ENCODE peak calls at places on chromosomes 5 and 9, in six cellular contexts. One of them, this sample, is unnamed.
A peak's percentile ranks its signal among the peaks of the same experiment; 100 is the strongest.

GRCh38 chr5:80198399-80198798 is 57.4 kb downstream of the SERINC5 start:
- DNase-seq in astrocyte: no peak
- DNase-seq in heart left ventricle: no peak
- DNase-seq in H1: no peak
- DNase-seq in pancreas: no peak
- DNase-seq in body of pancreas: no peak
- DNase-seq in this sample: no peak

GRCh38 chr5:109868737-109869136 is 179.0 kb downstream of the MAN2A1 start:
- DNase-seq in heart left ventricle: no peak
- DNase-seq in pancreas: no peak
- DNase-seq in astrocyte: peak; percentile 80
- DNase-seq in body of pancreas: no peak
- DNase-seq in H1: no peak
- DNase-seq in this sample: peak; percentile 10

GRCh38 chr9:33782395-33783152 is 12.8 kb upstream of the PRSS3 start:
- DNase-seq in heart left ventricle: no peak
- DNase-seq in body of pancreas: no peak
- DNase-seq in pancreas: no peak
- DNase-seq in H1: no peak
- DNase-seq in astrocyte: peak; percentile 78
- DNase-seq in this sample: peak; percentile 52

GRCh38 chr9:124660341-124660801 is 110.7 kb downstream of the NR6A1 start:
- DNase-seq in pancreas: no peak
- DNase-seq in H1: no peak
- DNase-seq in astrocyte: peak; percentile 78
- DNase-seq in heart left ventricle: no peak
- DNase-seq in body of pancreas: no peak
- DNase-seq in this sample: no peak

GRCh38 chr5:73673161-73673591 is 47.2 kb downstream of the ARHGEF28 start:
- DNase-seq in H1: no peak
- DNase-seq in astrocyte: peak; percentile 83
- DNase-seq in pancreas: no peak
- DNase-seq in body of pancreas: no peak
- DNase-seq in heart left ventricle: no peak
- DNase-seq in this sample: peak; percentile 54

GRCh38 chr5:113178073-113178779 is 201.6 kb downstream of the DCP2 start:
- DNase-seq in heart left ventricle: no peak
- DNase-seq in body of pancreas: no peak
- DNase-seq in H1: no peak
- DNase-seq in pancreas: no peak
- DNase-seq in astrocyte: no peak
- DNase-seq in this sample: no peak

GRCh38 chr5:179796877-179797608 is 3.3 kb downstream of the LTC4S start:
- DNase-seq in H1: no peak
- DNase-seq in heart left ventricle: peak; percentile 63
- DNase-seq in body of pancreas: peak; percentile 16
- DNase-seq in pancreas: no peak
- DNase-seq in astrocyte: no peak
- DNase-seq in this sample: no peak

GRCh38 chr5:150599281-150599680 is 41.2 kb upstream of the SYNPO start:
- DNase-seq in astrocyte: no peak
- DNase-seq in heart left ventricle: peak; percentile 21
- DNase-seq in H1: no peak
- DNase-seq in pancreas: peak; percentile 27
- DNase-seq in body of pancreas: no peak
- DNase-seq in this sample: no peak

GRCh38 chr5:8517461-8517860 is 648.5 kb downstream of the MTRR start:
- DNase-seq in astrocyte: no peak
- DNase-seq in H1: no peak
- DNase-seq in pancreas: no peak
- DNase-seq in heart left ventricle: no peak
- DNase-seq in body of pancreas: no peak
- DNase-seq in this sample: no peak

GRCh38 chr5:80255425-80255751 is 460 bp downstream of the SERINC5 start:
- DNase-seq in H1: no peak
- DNase-seq in astrocyte: peak; percentile 52
- DNase-seq in heart left ventricle: peak; percentile 86
- DNase-seq in body of pancreas: peak; percentile 60
- DNase-seq in pancreas: peak; percentile 85
- DNase-seq in this sample: no peak

GRCh38 chr9:83646500-83647239 is 23.7 kb downstream of the IDNK start:
- DNase-seq in body of pancreas: no peak
- DNase-seq in pancreas: no peak
- DNase-seq in astrocyte: no peak
- DNase-seq in heart left ventricle: no peak
- DNase-seq in H1: no peak
- DNase-seq in this sample: no peak

GRCh38 chr5:67215592-67216471 is 19.2 kb upstream of the CD180 start:
- DNase-seq in pancreas: peak; percentile 70
- DNase-seq in astrocyte: no peak
- DNase-seq in H1: no peak
- DNase-seq in body of pancreas: peak; percentile 77
- DNase-seq in heart left ventricle: peak; percentile 92
- DNase-seq in this sample: no peak

GRCh38 chr5:33939863-33940262 is 3.7 kb downstream of the RXFP3 start:
- DNase-seq in body of pancreas: no peak
- DNase-seq in astrocyte: peak; percentile 34
- DNase-seq in heart left ventricle: no peak
- DNase-seq in H1: no peak
- DNase-seq in pancreas: no peak
- DNase-seq in this sample: no peak

GRCh38 chr5:135013947-135014570 is 20.0 kb downstream of the PITX1 start:
- DNase-seq in pancreas: peak; percentile 62
- DNase-seq in H1: peak; percentile 41
- DNase-seq in astrocyte: peak; percentile 32
- DNase-seq in body of pancreas: peak; percentile 84
- DNase-seq in heart left ventricle: peak; percentile 42
- DNase-seq in this sample: peak; percentile 33

GRCh38 chr5:171162602-171163001 is 146.4 kb upstream of the TLX3 start:
- DNase-seq in H1: peak; percentile 72
- DNase-seq in body of pancreas: no peak
- DNase-seq in pancreas: no peak
- DNase-seq in astrocyte: peak; percentile 14
- DNase-seq in heart left ventricle: no peak
- DNase-seq in this sample: no peak

GRCh38 chr9:73745598-73745997 is 593.9 kb downstream of the ANXA1 start:
- DNase-seq in body of pancreas: no peak
- DNase-seq in H1: no peak
- DNase-seq in astrocyte: no peak
- DNase-seq in heart left ventricle: no peak
- DNase-seq in pancreas: no peak
- DNase-seq in this sample: no peak

DNA sequence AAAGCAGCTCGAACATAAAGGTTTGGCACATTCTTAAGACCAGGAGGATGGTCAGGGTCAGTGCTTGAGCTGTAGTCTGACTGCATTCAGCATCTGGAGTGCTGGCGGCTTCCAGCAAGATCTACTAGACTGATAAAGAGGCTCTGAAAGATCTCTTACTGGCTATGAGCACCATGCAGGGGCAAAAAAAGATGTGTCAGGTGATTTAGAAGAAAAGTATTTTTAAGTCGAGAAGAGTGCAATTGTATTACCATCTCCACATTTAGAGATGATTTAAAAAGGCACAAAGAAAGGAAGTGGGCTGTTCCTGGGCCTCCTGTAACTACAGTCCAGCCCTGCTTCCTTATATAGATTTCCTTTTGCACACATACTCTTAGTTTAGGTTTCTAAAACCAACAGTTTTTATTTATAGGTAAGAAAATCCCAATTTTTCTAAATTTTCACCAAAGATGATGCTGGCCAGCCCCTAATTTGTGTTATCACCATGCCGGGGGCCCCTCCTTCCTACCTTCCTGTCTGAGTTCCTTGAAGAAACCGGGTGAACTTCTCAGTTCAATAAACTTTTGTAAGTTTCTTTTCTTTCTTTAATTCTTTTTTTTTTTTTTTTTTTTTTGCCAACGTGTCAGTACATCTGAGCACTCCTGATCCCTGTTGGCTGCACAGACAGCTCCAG is 65.9 kb upstream of the PLPP1 start:
- DNase-seq in H1: peak; percentile 41
- DNase-seq in pancreas: no peak
- DNase-seq in body of pancreas: no peak
- DNase-seq in heart left ventricle: no peak
- DNase-seq in astrocyte: peak; percentile 89
- DNase-seq in this sample: no peak
- H3K4me3 ChIP-seq in H1: no peak overlapping the region
- H3K4me3 ChIP-seq in pancreas: no peak overlapping the region
- H3K4me3 ChIP-seq in body of pancreas: no peak overlapping the region
- H3K4me3 ChIP-seq in heart left ventricle: peak overlapping the region; percentile 36
- H3K4me3 ChIP-seq in astrocyte: no peak overlapping the region
- H3K4me3 ChIP-seq in this sample: no peak overlapping the region

DNA sequence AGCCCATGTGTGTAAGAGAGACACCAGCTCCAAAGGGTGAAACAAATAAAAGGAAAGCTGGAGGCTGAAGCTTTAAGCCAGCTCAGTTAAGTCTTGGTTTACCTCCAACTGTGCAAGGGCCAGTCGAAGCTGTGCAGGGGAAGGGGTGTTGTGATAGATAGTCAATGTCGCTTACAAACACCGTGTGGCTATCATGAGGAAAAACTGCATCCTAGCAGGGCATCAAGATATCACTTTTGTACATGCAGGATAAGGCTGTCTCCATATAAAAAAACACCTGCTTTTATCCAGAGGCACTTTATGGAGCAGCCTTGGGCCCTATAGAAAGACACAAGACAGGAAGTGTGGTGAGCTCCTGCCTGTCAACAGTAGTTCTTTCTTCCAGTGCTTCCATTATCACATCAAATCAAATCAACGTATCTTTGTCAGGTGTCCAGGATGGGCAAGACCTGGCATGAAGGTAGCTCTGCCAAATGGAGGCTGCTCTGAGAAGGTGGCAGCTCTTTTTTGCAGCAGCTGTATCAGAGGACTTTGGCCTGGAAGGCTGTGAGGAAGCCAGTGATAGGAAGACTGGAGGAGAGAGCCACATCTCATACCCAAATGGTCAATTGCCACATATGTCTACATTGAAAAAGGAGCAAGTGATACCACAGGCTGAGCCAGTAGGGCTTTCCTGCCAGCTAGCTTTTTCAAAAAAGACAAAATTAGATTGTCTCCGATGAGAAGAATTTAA is 29.3 kb upstream of the SELENOP start:
- DNase-seq in body of pancreas: no peak
- DNase-seq in H1: no peak
- DNase-seq in astrocyte: no peak
- DNase-seq in pancreas: no peak
- DNase-seq in heart left ventricle: no peak
- DNase-seq in this sample: no peak
- H3K27ac ChIP-seq in body of pancreas: no peak overlapping the region
- H3K27ac ChIP-seq in H1: no peak overlapping the region
- H3K27ac ChIP-seq in astrocyte: no peak overlapping the region
- H3K27ac ChIP-seq in pancreas: no peak overlapping the region
- H3K27ac ChIP-seq in heart left ventricle: no peak overlapping the region
- H3K27ac ChIP-seq in this sample: no peak overlapping the region

GRCh38 chr5:39414429-39414828 is 10.4 kb downstream of the DAB2 start:
- DNase-seq in H1: no peak
- DNase-seq in body of pancreas: no peak
- DNase-seq in astrocyte: no peak
- DNase-seq in pancreas: no peak
- DNase-seq in heart left ventricle: no peak
- DNase-seq in this sample: no peak
- H3K4me3 ChIP-seq in H1: no peak overlapping the region
- H3K4me3 ChIP-seq in body of pancreas: no peak overlapping the region
- H3K4me3 ChIP-seq in astrocyte: no peak overlapping the region
- H3K4me3 ChIP-seq in pancreas: no peak overlapping the region
- H3K4me3 ChIP-seq in heart left ventricle: no peak overlapping the region
- H3K4me3 ChIP-seq in this sample: no peak overlapping the region

DNA sequence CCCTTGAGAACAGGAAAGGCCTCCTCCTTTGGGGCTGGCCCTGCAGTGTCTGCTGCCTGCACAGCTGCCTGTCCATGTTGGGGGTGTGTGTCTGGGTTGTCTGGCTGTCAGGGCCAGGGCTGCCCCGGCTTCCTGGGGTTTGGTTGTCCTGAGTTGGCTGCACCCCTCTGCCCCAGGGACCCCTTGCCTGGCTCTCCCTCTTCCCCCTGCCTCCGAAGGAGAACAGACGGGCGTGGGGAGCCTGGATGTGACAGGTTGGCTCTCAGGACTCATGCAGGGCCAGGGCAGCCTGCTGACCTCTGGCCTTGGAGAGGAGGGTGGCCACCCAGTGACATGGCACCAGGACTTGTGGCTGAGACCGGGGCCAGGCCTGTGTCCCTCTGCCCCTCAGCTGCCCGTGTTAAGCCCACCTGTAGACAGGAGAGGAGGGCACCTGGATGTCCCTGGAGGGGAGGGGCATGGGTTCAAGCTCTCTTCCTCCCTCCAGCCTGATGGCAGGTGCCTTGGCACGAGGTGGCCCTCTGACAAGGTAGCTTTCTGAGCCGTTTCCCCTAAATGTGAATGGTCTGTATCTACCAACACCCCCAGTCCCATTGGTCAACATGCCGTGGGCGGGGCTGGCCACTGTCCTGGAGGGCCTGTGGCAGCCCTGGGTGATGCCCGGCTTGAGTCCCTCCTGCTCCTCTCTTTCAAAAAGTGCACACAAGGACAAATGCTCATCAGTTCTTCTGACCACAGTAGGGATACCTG is 34.9 kb downstream of the WNK2 start:
- DNase-seq in body of pancreas: no peak
- DNase-seq in astrocyte: no peak
- DNase-seq in heart left ventricle: peak; percentile 49
- DNase-seq in pancreas: peak; percentile 59
- DNase-seq in H1: no peak
- DNase-seq in this sample: no peak
- H3K27ac ChIP-seq in body of pancreas: peak overlapping the region; percentile 79
- H3K27ac ChIP-seq in astrocyte: no peak overlapping the region
- H3K27ac ChIP-seq in heart left ventricle: peak overlapping the region; percentile 66
- H3K27ac ChIP-seq in pancreas: peak overlapping the region; percentile 72
- H3K27ac ChIP-seq in H1: no peak overlapping the region
- H3K27ac ChIP-seq in this sample: no peak overlapping the region

This sample was measured in AG04450.